ENCODE peak calls at places on chromosome 6, in four cellular contexts. One of them, this sample, is unnamed.
A peak's percentile ranks its signal among the peaks of the same experiment; 100 is the strongest.

GRCh38 chr6:43278524-43279078 is 19.5 kb upstream of the SLC22A7 start:
- DNase-seq in heart right ventricle: no peak
- DNase-seq in left ventricle myocardium inferior: no peak
- DNase-seq in PC-3: peak; percentile 19
- DNase-seq in this sample: no peak

GRCh38 chr6:35587167-35587566 is 74.5 kb upstream of the TULP1 start:
- DNase-seq in heart right ventricle: no peak
- DNase-seq in left ventricle myocardium inferior: no peak
- DNase-seq in PC-3: no peak
- DNase-seq in this sample: no peak

GRCh38 chr6:125986956-125987617 is 747 bp downstream of the TRMT11 start:
- DNase-seq in heart right ventricle: no peak
- DNase-seq in PC-3: peak; percentile 19
- DNase-seq in left ventricle myocardium inferior: no peak
- DNase-seq in this sample: no peak

GRCh38 chr6:38179794-38180430 is 360.4 kb downstream of the ZFAND3 start:
- DNase-seq in left ventricle myocardium inferior: no peak
- DNase-seq in heart right ventricle: no peak
- DNase-seq in PC-3: no peak
- DNase-seq in this sample: no peak

GRCh38 chr6:32070814-32071466 is 32.7 kb downstream of the CYP21A2 start:
- DNase-seq in left ventricle myocardium inferior: peak; percentile 81
- DNase-seq in heart right ventricle: peak; percentile 60
- DNase-seq in PC-3: no peak
- DNase-seq in this sample: no peak

GRCh38 chr6:20261685-20262084 is 49.4 kb upstream of the MBOAT1 start:
- DNase-seq in left ventricle myocardium inferior: no peak
- DNase-seq in PC-3: no peak
- DNase-seq in heart right ventricle: no peak
- DNase-seq in this sample: no peak

GRCh38 chr6:118103381-118104105 is 196.5 kb downstream of the SLC35F1 start:
- DNase-seq in left ventricle myocardium inferior: no peak
- DNase-seq in PC-3: no peak
- DNase-seq in heart right ventricle: peak; percentile 7
- DNase-seq in this sample: no peak

GRCh38 chr6:12804967-12805645 is 88.5 kb downstream of the PHACTR1 start:
- DNase-seq in PC-3: no peak
- DNase-seq in heart right ventricle: no peak
- DNase-seq in left ventricle myocardium inferior: no peak
- DNase-seq in this sample: no peak

GRCh38 chr6:37653229-37653628 is 44.5 kb downstream of the MDGA1 start:
- DNase-seq in left ventricle myocardium inferior: no peak
- DNase-seq in PC-3: no peak
- DNase-seq in heart right ventricle: no peak
- DNase-seq in this sample: no peak

GRCh38 chr6:11762782-11763459 is 15.7 kb downstream of the ADTRP start:
- DNase-seq in PC-3: peak; percentile 6
- DNase-seq in heart right ventricle: no peak
- DNase-seq in left ventricle myocardium inferior: no peak
- DNase-seq in this sample: no peak

GRCh38 chr6:122817766-122818165 is 28.7 kb downstream of the SMPDL3A start:
- DNase-seq in left ventricle myocardium inferior: no peak
- DNase-seq in heart right ventricle: no peak
- DNase-seq in PC-3: no peak
- DNase-seq in this sample: no peak

GRCh38 chr6:97449437-97449966 is 166.5 kb upstream of the MMS22L start:
- DNase-seq in left ventricle myocardium inferior: no peak
- DNase-seq in heart right ventricle: no peak
- DNase-seq in PC-3: no peak
- DNase-seq in this sample: no peak
- H3K27ac ChIP-seq in left ventricle myocardium inferior: no peak overlapping the region
- H3K27ac ChIP-seq in heart right ventricle: no peak overlapping the region
- H3K27ac ChIP-seq in PC-3: no peak overlapping the region
- H3K27ac ChIP-seq in this sample: no peak overlapping the region

GRCh38 chr6:144586986-144587385 is 301.9 kb downstream of the UTRN start:
- DNase-seq in PC-3: no peak
- DNase-seq in left ventricle myocardium inferior: no peak
- DNase-seq in heart right ventricle: no peak
- DNase-seq in this sample: no peak

GRCh38 chr6:144590540-144590939 is 305.4 kb downstream of the UTRN start:
- DNase-seq in left ventricle myocardium inferior: no peak
- DNase-seq in PC-3: no peak
- DNase-seq in heart right ventricle: no peak
- DNase-seq in this sample: no peak

GRCh38 chr6:144585217-144585814 is 300.2 kb downstream of the UTRN start:
- DNase-seq in PC-3: peak; percentile 61
- DNase-seq in left ventricle myocardium inferior: no peak
- DNase-seq in heart right ventricle: no peak
- DNase-seq in this sample: no peak

GRCh38 chr6:144583614-144583954 is 298.4 kb downstream of the UTRN start:
- DNase-seq in left ventricle myocardium inferior: no peak
- DNase-seq in heart right ventricle: no peak
- DNase-seq in PC-3: no peak
- DNase-seq in this sample: no peak

GRCh38 chr6:144588674-144589325 is 303.7 kb downstream of the UTRN start:
- DNase-seq in left ventricle myocardium inferior: no peak
- DNase-seq in heart right ventricle: no peak
- DNase-seq in PC-3: no peak
- DNase-seq in this sample: no peak
- H3K27ac ChIP-seq in left ventricle myocardium inferior: no peak overlapping the region
- H3K27ac ChIP-seq in heart right ventricle: no peak overlapping the region
- H3K27ac ChIP-seq in PC-3: no peak overlapping the region
- H3K27ac ChIP-seq in this sample: no peak overlapping the region

DNA sequence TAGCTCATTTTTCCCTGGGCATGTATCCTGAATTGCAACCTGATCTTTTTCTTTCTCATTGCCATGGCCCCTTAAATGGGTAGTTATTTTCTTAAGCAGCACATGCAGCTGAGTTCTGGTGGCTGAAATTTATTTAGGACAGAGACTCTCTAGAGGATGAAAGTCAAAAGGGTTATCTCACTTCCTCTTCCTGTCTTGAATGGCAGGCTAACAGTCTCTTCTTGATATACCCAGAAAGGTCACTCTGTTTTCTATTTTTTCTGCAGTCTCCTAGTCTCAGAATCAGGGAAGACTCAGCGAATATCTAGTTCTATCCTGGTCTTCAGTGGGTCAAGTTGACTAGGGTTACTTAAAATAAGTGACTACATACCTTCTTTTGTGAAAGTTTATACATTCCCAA is 243.3 kb downstream of the EPHA7 start:
- DNase-seq in PC-3: no peak
- DNase-seq in left ventricle myocardium inferior: no peak
- DNase-seq in heart right ventricle: no peak
- DNase-seq in this sample: no peak
- H3K27ac ChIP-seq in PC-3: no peak overlapping the region
- H3K27ac ChIP-seq in left ventricle myocardium inferior: no peak overlapping the region
- H3K27ac ChIP-seq in heart right ventricle: no peak overlapping the region
- H3K27ac ChIP-seq in this sample: no peak overlapping the region

GRCh38 chr6:15608406-15608805 is 54.4 kb downstream of the DTNBP1 start:
- DNase-seq in PC-3: peak; percentile 81
- DNase-seq in left ventricle myocardium inferior: no peak
- DNase-seq in heart right ventricle: peak; percentile 26
- DNase-seq in this sample: peak; percentile 31
- H3K27ac ChIP-seq in PC-3: peak overlapping the region; percentile 4
- H3K27ac ChIP-seq in left ventricle myocardium inferior: peak overlapping the region; percentile 63
- H3K27ac ChIP-seq in heart right ventricle: peak overlapping the region; percentile 28
- H3K27ac ChIP-seq in this sample: no peak overlapping the region

DNA sequence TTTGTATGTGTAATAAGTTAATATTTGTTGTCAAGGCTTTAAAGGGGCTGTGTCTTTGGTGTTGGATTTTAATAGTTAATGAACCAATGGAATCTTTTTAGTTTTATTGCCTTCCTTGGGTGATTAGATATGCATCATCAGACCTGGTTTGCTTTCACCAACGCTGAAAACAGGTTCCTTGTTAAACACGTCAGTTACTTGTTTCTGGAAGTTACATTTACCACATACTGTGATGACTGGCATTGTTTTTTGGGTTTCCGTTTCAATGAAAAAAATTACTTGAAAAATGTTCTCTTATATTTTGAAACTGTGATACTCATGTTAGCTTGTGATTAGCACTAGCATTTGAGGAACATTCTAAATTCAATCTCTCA is 58.6 kb upstream of the RNF144B start:
- DNase-seq in left ventricle myocardium inferior: no peak
- DNase-seq in PC-3: peak; percentile 58
- DNase-seq in heart right ventricle: no peak
- DNase-seq in this sample: peak; percentile 93
- H3K27ac ChIP-seq in left ventricle myocardium inferior: peak overlapping the region; percentile 33
- H3K27ac ChIP-seq in PC-3: peak overlapping the region; percentile 30
- H3K27ac ChIP-seq in heart right ventricle: no peak overlapping the region
- H3K27ac ChIP-seq in this sample: peak overlapping the region; percentile 78

GRCh38 chr6:163436843-163437242 is 22.3 kb downstream of the QKI start:
- DNase-seq in heart right ventricle: no peak
- DNase-seq in left ventricle myocardium inferior: no peak
- DNase-seq in PC-3: no peak
- DNase-seq in this sample: no peak
- H3K27ac ChIP-seq in heart right ventricle: no peak overlapping the region
- H3K27ac ChIP-seq in left ventricle myocardium inferior: no peak overlapping the region
- H3K27ac ChIP-seq in PC-3: no peak overlapping the region
- H3K27ac ChIP-seq in this sample: no peak overlapping the region

GRCh38 chr6:14689639-14690038 is 556.2 kb upstream of the JARID2 start:
- DNase-seq in left ventricle myocardium inferior: no peak
- DNase-seq in PC-3: no peak
- DNase-seq in heart right ventricle: no peak
- DNase-seq in this sample: no peak
- H3K27ac ChIP-seq in left ventricle myocardium inferior: no peak overlapping the region
- H3K27ac ChIP-seq in PC-3: no peak overlapping the region
- H3K27ac ChIP-seq in heart right ventricle: no peak overlapping the region
- H3K27ac ChIP-seq in this sample: no peak overlapping the region

DNA sequence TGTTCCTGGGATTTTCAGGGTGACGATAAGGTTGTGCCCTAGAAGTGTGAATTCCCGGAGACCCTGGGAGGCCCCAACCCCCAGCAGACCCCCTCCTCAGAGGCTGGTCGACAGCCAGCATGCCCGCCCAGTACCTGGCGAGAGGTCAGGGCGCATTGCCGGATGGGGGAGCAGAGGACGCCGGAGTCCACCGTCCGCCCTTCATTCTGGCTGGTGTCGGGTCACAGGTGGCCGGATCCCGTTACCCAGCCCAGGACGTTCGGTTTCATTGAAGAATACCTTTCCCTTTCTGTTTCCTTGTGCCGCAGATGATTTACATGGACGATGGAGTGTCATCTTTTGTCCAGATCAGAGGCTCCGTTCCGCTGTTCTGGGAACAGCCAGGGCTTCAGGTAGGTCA is 61.3 kb downstream of the SYNJ2 start:
- DNase-seq in left ventricle myocardium inferior: peak; percentile 19
- DNase-seq in PC-3: no peak
- DNase-seq in heart right ventricle: no peak
- DNase-seq in this sample: no peak
- H3K27ac ChIP-seq in left ventricle myocardium inferior: peak overlapping the region; percentile 94
- H3K27ac ChIP-seq in PC-3: peak overlapping the region; percentile 96
- H3K27ac ChIP-seq in heart right ventricle: peak overlapping the region; percentile 78
- H3K27ac ChIP-seq in this sample: no peak overlapping the region

This sample was measured in epithelial cell of prostate.